ENCODE peak calls at places on chromosomes 1 and 21, in six cellular contexts. K is lower leg skin, B is thoracic aorta, L is fibroblast of pulmonary artery, Q is right atrium auricular region, Z is D721Med. S is an unnamed sample.

GRCh38 chr1:204301171-204301957 is 58.4 kb downstream of the PLEKHA6 start:
- DNase-seq in K (peak), B (no peak), Q (no peak), Z (no peak), L (no peak), S (no peak)

GRCh38 chr1:87392241-87393192 is 63.8 kb downstream of the LMO4 start:
- DNase-seq in Z (no peak), B (no peak), Q (no peak), K (no peak), L (peak), S (no peak)

GRCh38 chr1:200895448-200895799 is 724 bp downstream of the INAVA start:
- DNase-seq in L (no peak), K (no peak), Q (no peak), Z (no peak), B (no peak), S (no peak)

GRCh38 chr1:100927276-100927675 is 31.4 kb downstream of the SLC30A7 start:
- DNase-seq in K (no peak), Q (no peak), Z (no peak), B (no peak), L (no peak), S (no peak)

GRCh38 chr1:164051791-164052190 is 507.2 kb upstream of the PBX1 start:
- DNase-seq in Q (no peak), K (no peak), Z (no peak), B (no peak), L (no peak), S (no peak)

GRCh38 chr1:160884579-160884978 is 401 bp downstream of the ITLN1 start:
- DNase-seq in Z (no peak), Q (no peak), L (no peak), B (no peak), K (no peak), S (no peak)

GRCh38 chr1:34405266-34405959 is 228.7 kb downstream of the C1orf94 start:
- DNase-seq in Q (no peak), B (no peak), L (no peak), Z (no peak), K (peak), S (no peak)

GRCh38 chr1:89705901-89706699 is 73.2 kb downstream of the LRRC8C start:
- DNase-seq in B (no peak), K (no peak), L (no peak), Z (no peak), Q (no peak), S (no peak)

GRCh38 chr1:238319957-238320356 is 429.2 kb upstream of the ZP4 start:
- DNase-seq in Q (no peak), B (no peak), Z (no peak), L (no peak), K (no peak), S (no peak)

GRCh38 chr1:16972210-16972916 is 8.1 kb downstream of the MFAP2 start:
- DNase-seq in B (no peak), Q (no peak), K (no peak), L (no peak), Z (no peak), S (no peak)

GRCh38 chr1:116710326-116711060 is 43.0 kb upstream of the IGSF3 start:
- DNase-seq in Z (no peak), K (no peak), Q (no peak), L (no peak), B (no peak), S (no peak)

GRCh38 chr1:39255212-39255611 is 50.7 kb downstream of the MACF1 start:
- DNase-seq in B (no peak), L (no peak), K (no peak), Q (no peak), Z (no peak), S (no peak)

GRCh38 chr1:164723296-164723731 is 164.3 kb downstream of the PBX1 start:
- DNase-seq in L (no peak), K (no peak), Z (no peak), Q (no peak), B (no peak), S (no peak)

GRCh38 chr21:39750670-39751069 is 5.7 kb downstream of the IGSF5 start:
- DNase-seq in L (no peak), Q (no peak), B (no peak), K (peak), Z (no peak), S (no peak)

GRCh38 chr1:238063454-238063853 is 172.7 kb upstream of the ZP4 start:
- DNase-seq in K (no peak), L (no peak), Z (no peak), B (no peak), Q (no peak), S (no peak)

GRCh38 chr1:48977273-48977672 is 200.6 kb upstream of the BEND5 start:
- DNase-seq in Q (no peak), K (no peak), Z (no peak), B (no peak), L (no peak), S (no peak)

GRCh38 chr1:154982897-154983648 is at the start of gene FLAD1:
- DNase-seq in K (peak), Q (peak), L (peak), Z (peak), B (peak), S (peak)

GRCh38 chr1:154989195-154989860 is 4.1 kb upstream of the LENEP start:
- DNase-seq in K (no peak), Q (no peak), L (no peak), Z (no peak), B (no peak), S (no peak)

GRCh38 chr1:154988053-154988954 is 5.1 kb upstream of the LENEP start:
- DNase-seq in B (no peak), K (no peak), Q (no peak), Z (no peak), L (no peak), S (no peak)

GRCh38 chr1:154987326-154987725 is 4.2 kb downstream of the FLAD1 start:
- DNase-seq in Q (no peak), L (peak), B (no peak), K (no peak), Z (no peak), S (no peak)

DNA sequence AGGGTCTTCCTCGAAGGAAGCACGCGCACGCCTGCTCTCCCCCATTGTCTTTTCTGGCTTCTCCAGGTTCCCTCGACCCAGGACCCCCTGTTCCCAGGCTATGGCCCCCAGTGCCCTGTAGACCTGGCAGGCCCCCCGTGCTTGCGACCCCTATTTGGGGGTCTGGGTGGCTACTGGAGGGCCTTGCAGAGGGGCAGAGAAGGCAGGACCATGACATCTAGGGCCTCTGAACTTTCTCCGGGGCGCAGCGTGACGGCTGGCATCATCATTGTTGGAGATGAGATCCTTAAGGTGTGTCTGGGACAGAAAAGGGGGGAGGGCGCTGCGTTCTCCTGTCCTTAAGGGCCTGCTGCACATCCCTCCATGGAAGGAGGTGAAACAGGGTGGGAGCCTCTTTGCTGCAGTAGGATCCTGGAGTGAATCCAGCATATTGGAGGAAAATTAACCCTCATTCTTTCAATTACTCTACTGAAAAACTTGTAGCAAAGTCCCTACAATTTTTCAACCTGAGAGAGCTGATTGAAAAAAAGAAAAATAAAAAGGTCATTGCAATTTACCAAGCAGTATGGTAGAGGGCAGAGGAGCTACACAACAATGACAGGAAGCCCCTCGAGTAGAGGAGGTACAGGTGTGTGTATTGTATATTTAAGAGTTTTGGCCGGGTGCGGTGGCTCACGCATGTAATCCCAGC is 777 bp downstream of the FLAD1 start:
- DNase-seq in Q (no peak), B (no peak), Z (no peak), K (no peak), L (no peak), S (no peak)
- TF ChIP-seq CTCF in Q (no peak), B (no peak), Z (no peak), K (no peak), L (no peak), S (no peak)

DNA sequence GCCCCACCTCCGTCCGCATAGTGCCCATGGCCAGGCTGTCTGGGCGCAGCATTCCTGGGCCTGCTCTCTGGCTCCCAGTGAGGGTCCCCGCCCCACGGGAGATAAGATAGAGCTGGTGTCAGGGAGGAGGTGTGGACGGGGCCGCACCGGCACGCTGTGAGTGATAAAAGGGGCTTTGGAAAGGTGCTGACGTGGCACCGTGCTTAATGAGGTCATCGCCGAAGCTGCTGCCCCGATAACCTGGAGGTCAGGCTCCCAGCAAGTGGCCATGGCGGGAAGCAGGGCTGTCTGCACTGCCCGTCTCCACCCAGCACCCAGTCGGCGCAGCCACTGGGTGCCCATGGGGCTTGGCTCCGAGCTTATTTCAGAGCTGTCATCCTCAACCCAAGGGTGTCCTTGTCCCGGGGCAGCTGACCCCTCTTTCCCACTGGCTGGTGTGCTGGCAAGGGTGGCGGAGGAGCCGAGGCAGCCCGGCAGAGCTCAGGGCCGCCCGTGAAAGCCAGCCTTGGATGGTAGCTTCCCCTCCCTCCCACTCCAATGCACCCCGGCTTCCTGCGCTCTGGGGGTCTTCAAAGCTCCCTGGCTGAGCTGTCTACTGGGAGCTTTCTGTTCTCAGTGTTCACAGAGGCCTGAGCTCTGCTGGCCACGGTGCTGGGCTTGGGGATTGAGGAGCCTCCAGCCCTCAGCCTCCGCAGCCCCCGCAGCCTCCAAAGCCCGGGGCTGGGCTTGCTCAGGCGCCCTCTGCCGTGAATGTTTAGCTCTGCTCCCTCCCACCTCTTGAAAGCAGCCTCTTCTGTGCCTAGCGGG is 105.1 kb upstream of the ARHGEF16 start:
- DNase-seq in K (no peak), B (no peak), Q (peak), L (peak), Z (no peak), S (no peak)
- TF ChIP-seq CTCF in K (no peak), B (no peak), Q (no peak), L (peak), Z (no peak), S (no peak)

GRCh38 chr1:50369830-50370229 is 53.4 kb downstream of the DMRTA2 start:
- DNase-seq in Z (no peak), K (no peak), Q (no peak), B (no peak), L (peak), S (no peak)
- TF ChIP-seq CTCF in Z (no peak), K (no peak), Q (no peak), B (no peak), L (peak), S (no peak)

GRCh38 chr1:111738436-111739221 is 566 bp downstream of the INKA2 start:
- DNase-seq in Q (peak), Z (no peak), L (peak), B (no peak), K (peak), S (peak)
- TF ChIP-seq CTCF in Q (no peak), Z (no peak), L (no peak), B (no peak), K (no peak), S (no peak)

GRCh38 chr1:236774926-236775325 is 20.2 kb upstream of the MTR start:
- DNase-seq in Q (no peak), L (peak), K (no peak), Z (no peak), B (no peak), S (no peak)
- TF ChIP-seq CTCF in Q (no peak), L (peak), K (no peak), Z (peak), B (peak), S (peak)

DNA sequence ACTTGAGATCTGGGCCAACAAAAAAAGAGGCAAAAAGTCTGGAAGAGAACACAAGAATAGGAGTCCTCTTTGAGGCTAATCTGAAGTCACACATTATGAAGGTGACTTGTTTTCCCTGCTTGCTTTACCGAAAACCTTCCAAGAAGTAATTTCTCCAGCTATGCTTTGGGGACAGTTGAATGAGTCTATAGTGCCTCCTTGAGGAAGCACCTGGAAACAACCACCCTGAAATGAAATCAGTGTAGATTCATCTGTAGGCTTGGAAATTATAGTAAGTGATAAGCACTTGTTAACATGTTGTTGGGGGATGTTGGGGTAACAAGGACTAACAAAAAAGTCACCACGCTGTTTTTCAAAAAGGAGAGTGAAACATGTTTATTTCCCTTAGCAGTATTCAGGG is 23.4 kb upstream of the RPTN start:
- DNase-seq in Z (no peak), K (no peak), Q (no peak), L (peak), B (no peak), S (no peak)
- TF ChIP-seq CTCF in Z (peak), K (no peak), Q (no peak), L (peak), B (peak), S (no peak)

S was measured in GM20000.